ENCODE peak calls at places on chromosomes 5 and 9, in four cellular contexts. A, I, T and J are unnamed samples.

GRCh38 chr9:137578518-137579258 is at the start of gene DPH7:
- DNase-seq in A (peak), I (peak), T (peak), J (peak)

GRCh38 chr5:72138943-72139467 is 31.7 kb downstream of the MAP1B start:
- DNase-seq in A (peak), I (peak), T (peak), J (no peak)

GRCh38 chr9:6413365-6414263 is 615 bp downstream of the UHRF2 start:
- DNase-seq in A (peak), I (peak), T (no peak), J (no peak)

GRCh38 chr9:86846679-86847078 is 100.6 kb downstream of the GAS1 start:
- DNase-seq in A (no peak), I (no peak), T (no peak), J (no peak)

GRCh38 chr5:141338538-141339306 is at the start of gene PCDHGA2:
- DNase-seq in A (no peak), I (peak), T (no peak), J (no peak)

GRCh38 chr5:69364414-69364813 is 4.9 kb downstream of the AK6 start:
- DNase-seq in A (peak), I (peak), T (no peak), J (peak)

GRCh38 chr5:181190711-181191525 is 14.1 kb downstream of the TRIM7 start:
- DNase-seq in A (peak), I (no peak), T (no peak), J (no peak)

GRCh38 chr9:134770972-134771971 is 109.3 kb upstream of the FCN2 start:
- DNase-seq in A (peak), I (peak), T (peak), J (peak)

GRCh38 chr5:77876862-77877502 is 100.8 kb upstream of the TBCA start:
- DNase-seq in A (no peak), I (no peak), T (no peak), J (no peak)

GRCh38 chr9:2159521-2160417 is 144.6 kb downstream of the SMARCA2 start:
- DNase-seq in A (peak), I (no peak), T (no peak), J (no peak)

GRCh38 chr5:68027519-68027918 is 188.0 kb upstream of the PIK3R1 start:
- DNase-seq in A (no peak), I (no peak), T (no peak), J (no peak)

GRCh38 chr5:150627731-150628545 is 12.5 kb upstream of the SYNPO start:
- DNase-seq in A (peak), I (no peak), T (no peak), J (no peak)

GRCh38 chr5:150642567-150642927 is 2.1 kb downstream of the SYNPO start:
- DNase-seq in A (no peak), I (no peak), T (no peak), J (no peak)

GRCh38 chr9:87039809-87040392 is 92.6 kb upstream of the GAS1 start:
- DNase-seq in A (no peak), I (no peak), T (no peak), J (no peak)

GRCh38 chr9:83012160-83012559 is 50.8 kb downstream of the RASEF start:
- DNase-seq in A (no peak), I (no peak), T (no peak), J (no peak)

GRCh38 chr5:58545912-58546311 is 37.0 kb upstream of the RAB3C start:
- DNase-seq in A (peak), I (no peak), T (no peak), J (no peak)

GRCh38 chr5:2848634-2849033 is 97.2 kb upstream of the IRX2 start:
- DNase-seq in A (no peak), I (no peak), T (no peak), J (no peak)

GRCh38 chr9:79657891-79658290 is 86.1 kb downstream of the TLE4 start:
- DNase-seq in A (no peak), I (no peak), T (no peak), J (no peak)

GRCh38 chr5:161676109-161676508 is 9.4 kb upstream of the GABRA6 start:
- DNase-seq in A (peak), I (no peak), T (peak), J (no peak)

GRCh38 chr5:139488269-139488668 is 5.7 kb upstream of the STING1 start:
- DNase-seq in A (peak), I (no peak), T (no peak), J (no peak)

GRCh38 chr5:134029156-134029555 is 24.4 kb upstream of the VDAC1 start:
- DNase-seq in A (no peak), I (no peak), T (no peak), J (no peak)

GRCh38 chr5:59067976-59068651 is 485.2 kb downstream of the RAB3C start:
- DNase-seq in A (no peak), I (no peak), T (no peak), J (no peak)

GRCh38 chr9:38144421-38144820 is 75.4 kb upstream of the SHB start:
- DNase-seq in A (no peak), I (no peak), T (no peak), J (no peak)

GRCh38 chr5:134129411-134130238 is 15.1 kb downstream of the TCF7 start:
- DNase-seq in A (no peak), I (no peak), T (no peak), J (no peak)

GRCh38 chr5:104751969-104752368 is 1189.4 kb upstream of the NUDT12 start:
- DNase-seq in A (no peak), I (no peak), T (no peak), J (no peak)

GRCh38 chr5:130796032-130796431 is 369.0 kb downstream of the HINT1 start:
- DNase-seq in A (no peak), I (no peak), T (no peak), J (no peak)

GRCh38 chr5:2135354-2135753 is 252.6 kb upstream of the IRX4 start:
- DNase-seq in A (no peak), I (no peak), T (no peak), J (no peak)

DNA sequence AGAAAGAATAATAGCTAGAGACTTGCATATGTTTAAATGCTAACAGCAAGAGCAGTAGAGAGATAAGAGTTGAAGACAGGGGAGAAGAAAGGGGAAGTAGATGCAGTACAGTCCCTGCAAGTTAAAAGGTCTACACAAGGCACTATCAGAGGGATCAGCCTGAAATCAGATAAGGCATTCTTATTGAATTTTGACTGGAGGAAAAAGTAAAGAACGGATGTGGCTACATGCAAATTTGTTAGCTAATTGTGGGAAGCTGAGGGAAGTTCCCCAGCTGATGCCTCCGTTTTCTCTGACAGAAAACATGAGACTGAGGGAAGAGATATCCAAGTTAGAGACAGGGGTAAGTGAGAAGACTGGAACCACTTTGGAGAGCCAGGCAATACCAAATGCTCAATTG is 12.9 kb upstream of the RHOBTB3 start:
- DNase-seq in A (peak), I (peak), T (peak), J (no peak)
- TF ChIP-seq SPI1 in A (no peak), I (peak), T (peak), J (peak)

DNA sequence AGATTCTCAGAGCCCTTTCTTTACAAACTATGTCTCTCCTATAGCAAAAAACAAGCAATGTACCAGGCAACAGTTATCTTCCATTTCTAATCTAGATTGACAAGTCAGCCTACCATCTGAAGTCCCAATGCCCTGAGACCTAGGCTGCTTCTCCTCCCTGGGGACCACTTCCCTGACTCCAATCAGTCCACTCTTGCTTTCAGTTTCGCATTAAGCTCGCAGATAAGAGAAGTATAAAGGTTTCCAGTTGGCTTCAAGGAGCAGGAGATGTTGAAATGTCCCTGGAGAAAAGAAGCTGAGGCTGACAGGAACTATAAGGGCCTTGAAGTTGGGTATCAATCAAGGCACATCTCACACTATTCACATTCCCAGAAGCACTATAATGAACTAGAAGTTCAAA is 32.3 kb downstream of the ERP44 start:
- DNase-seq in A (no peak), I (no peak), T (peak), J (no peak)
- TF ChIP-seq SPI1 in A (no peak), I (no peak), T (no peak), J (no peak)

DNA sequence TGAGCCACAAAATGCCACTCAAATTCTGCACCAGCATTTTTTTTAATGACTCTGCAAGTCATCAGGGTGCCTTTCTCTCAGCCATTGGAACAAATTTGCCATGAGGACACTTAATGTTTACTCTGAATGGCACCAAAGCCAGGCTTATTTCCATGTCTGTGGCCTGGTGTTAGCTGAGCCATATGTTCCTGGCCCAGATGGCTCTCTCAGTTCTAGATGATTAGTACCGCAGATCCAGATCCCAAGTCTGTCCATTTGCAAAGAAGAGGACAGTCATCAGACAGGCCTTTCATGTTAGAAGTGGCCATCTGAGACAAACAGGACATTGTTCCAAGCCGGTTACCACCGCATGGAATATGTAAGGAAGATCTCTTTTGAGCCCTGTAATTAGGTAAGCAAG is 70.3 kb downstream of the INSYN2B start:
- DNase-seq in A (no peak), I (no peak), T (no peak), J (no peak)
- TF ChIP-seq SPI1 in A (no peak), I (no peak), T (no peak), J (no peak)

GRCh38 chr9:126519660-126520425 is 93.9 kb upstream of the LMX1B start:
- DNase-seq in A (no peak), I (no peak), T (no peak), J (no peak)
- TF ChIP-seq SPI1 in A (no peak), I (no peak), T (no peak), J (no peak)